ENCODE peak calls at places on chromosomes 4 and X, in six cellular contexts. D is IMR-90, H is neuronal stem cell, S is H9, U is H1, F is mesenchymal stem cell. B is an unnamed sample.

GRCh38 chr4:175290401-175290800 is 372.2 kb downstream of the ADAM29 start:
- DNase-seq in H (no peak), D (peak), F (no peak), U (no peak), S (no peak), B (no peak)

GRCh38 chr4:152095701-152096070 is 334.9 kb upstream of the GATB start:
- DNase-seq in H (no peak), F (peak), S (no peak), U (no peak), D (no peak), B (no peak)

GRCh38 chr4:98544141-98544817 is 114.1 kb downstream of the TSPAN5 start:
- DNase-seq in S (no peak), U (no peak), F (no peak), D (no peak), H (no peak), B (no peak)

GRCh38 chr4:185039508-185040273 is 21.4 kb downstream of the HELT start:
- DNase-seq in S (peak), F (peak), D (peak), H (no peak), U (no peak), B (peak)

GRCh38 chr4:10186228-10187214 is 69.9 kb upstream of the WDR1 start:
- DNase-seq in H (no peak), S (no peak), U (no peak), D (no peak), F (no peak), B (no peak)

GRCh38 chr4:85147481-85148076 is 181.1 kb upstream of the WDFY3 start:
- DNase-seq in F (peak), D (peak), H (peak), U (no peak), S (peak), B (peak)

GRCh38 chr4:4430492-4431195 is 43.7 kb downstream of the NSG1 start:
- DNase-seq in D (peak), U (no peak), S (peak), H (peak), F (peak), B (peak)

GRCh38 chrX:19388741-19389140 is 45.0 kb downstream of the PDHA1 start:
- DNase-seq in H (no peak), S (no peak), F (no peak), D (no peak), U (no peak), B (no peak)

GRCh38 chr4:128332086-128332485 is 44.5 kb upstream of the PGRMC2 start:
- DNase-seq in D (no peak), S (no peak), F (peak), U (no peak), H (no peak), B (no peak)

GRCh38 chr4:186104114-186104894 is at the start of gene FAM149A:
- DNase-seq in S (peak), H (no peak), U (no peak), D (no peak), F (no peak), B (no peak)

GRCh38 chrX:44308869-44309268 is 34.6 kb downstream of the EFHC2 start:
- DNase-seq in U (no peak), H (no peak), S (no peak), F (no peak), D (no peak), B (no peak)

GRCh38 chr4:150329338-150329737 is 251.1 kb downstream of the DCLK2 start:
- DNase-seq in F (peak), D (no peak), S (no peak), U (no peak), H (no peak), B (no peak)

GRCh38 chrX:150455220-150455618 is 92.1 kb downstream of the MAMLD1 start:
- DNase-seq in F (no peak), U (no peak), H (no peak), S (no peak), D (peak), B (no peak)

GRCh38 chr4:13184199-13184598 is 299.9 kb downstream of the RAB28 start:
- DNase-seq in D (no peak), F (no peak), U (no peak), S (no peak), H (no peak), B (no peak)

GRCh38 chr4:3420606-3420955 is 21.2 kb upstream of the HGFAC start:
- DNase-seq in S (no peak), U (no peak), F (no peak), H (no peak), D (no peak), B (no peak)

GRCh38 chr4:77360451-77360850 is 203.4 kb downstream of the CCNG2 start:
- DNase-seq in D (no peak), S (no peak), F (no peak), U (no peak), H (no peak), B (no peak)

GRCh38 chr4:153790962-153791551 is 2.2 kb upstream of the SFRP2 start:
- DNase-seq in S (peak), H (peak), D (no peak), U (peak), F (peak), B (no peak)
- H2BK5ac ChIP-seq in S (no peak), H (peak), D (no peak), U (peak), F (no peak), B (no peak)

DNA sequence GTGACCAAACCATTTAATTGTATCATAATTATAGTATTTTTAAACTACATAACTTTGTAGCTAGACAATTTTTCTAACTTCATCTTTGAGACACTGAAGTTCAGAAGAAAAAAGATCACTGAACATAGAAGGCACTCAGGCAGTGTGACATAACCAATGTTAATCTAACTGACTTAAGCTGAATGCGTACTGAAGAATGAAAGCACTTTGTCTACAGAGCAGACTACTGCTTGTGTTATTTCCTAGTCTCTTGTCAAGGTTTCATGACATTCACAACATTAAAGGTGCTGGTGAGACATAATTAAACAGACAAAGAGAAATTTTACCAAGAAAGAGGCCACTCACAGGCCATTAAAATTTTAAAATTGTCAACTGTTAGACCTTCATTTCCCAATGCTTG is 13.5 kb downstream of the AMMECR1 start:
- DNase-seq in D (no peak), H (no peak), U (no peak), S (no peak), F (no peak), B (no peak)
- H4K91ac ChIP-seq in D (no peak), H (no peak), U (no peak), S (no peak), F (no peak), B (no peak)

GRCh38 chr4:81651500-81651899 is 179.8 kb upstream of the RASGEF1B start:
- DNase-seq in D (no peak), U (no peak), S (no peak), H (no peak), F (no peak), B (peak)

GRCh38 chr4:81648576-81649272 is 177.0 kb upstream of the RASGEF1B start:
- DNase-seq in D (no peak), F (no peak), U (no peak), H (no peak), S (no peak), B (no peak)

GRCh38 chr4:81647388-81647787 is 175.7 kb upstream of the RASGEF1B start:
- DNase-seq in D (no peak), U (no peak), S (peak), F (no peak), H (no peak), B (no peak)

GRCh38 chr4:81650871-81651270 is 179.2 kb upstream of the RASGEF1B start:
- DNase-seq in H (no peak), S (no peak), U (no peak), D (no peak), F (no peak), B (peak)

GRCh38 chr4:81652069-81652478 is 180.4 kb upstream of the RASGEF1B start:
- DNase-seq in H (no peak), D (no peak), F (no peak), S (no peak), U (no peak), B (no peak)
- H2BK5ac ChIP-seq in H (no peak), D (no peak), F (no peak), S (no peak), U (no peak), B (peak)

DNA sequence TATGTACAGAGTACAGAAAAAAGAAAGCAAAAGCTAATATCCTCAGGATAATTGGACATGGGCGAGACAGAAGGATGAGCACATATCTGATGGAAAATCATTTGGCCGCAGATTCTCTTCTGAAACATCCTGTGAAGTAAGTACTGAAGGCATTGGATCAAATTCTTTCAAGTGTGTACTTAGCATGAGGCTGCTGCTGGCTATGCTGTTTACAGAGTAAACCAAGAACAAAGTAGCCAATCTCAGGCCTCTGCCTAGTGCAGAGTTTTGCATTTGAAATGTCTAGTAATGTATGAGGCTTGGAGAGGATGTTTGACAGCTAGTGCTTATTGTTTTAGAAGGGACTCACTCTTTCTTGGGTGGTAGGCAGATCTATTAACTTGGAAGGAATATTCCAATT is 128.5 kb downstream of the MAGEC2 start:
- DNase-seq in F (no peak), H (no peak), S (no peak), D (no peak), U (no peak), B (no peak)
- H4K91ac ChIP-seq in F (no peak), H (no peak), S (no peak), D (no peak), U (no peak), B (no peak)